ENCODE peak calls at places on chromosomes 5 and 9, in ten cellular contexts. V is H54; G is M059J; E is hypothalamus; U is T47D; Y is T-cell; D is effector memory CD8-positive, alpha-beta T cell; B is stimulated activated CD4-positive, alpha-beta T cell treated with anti-CD3 and anti-CD28 coated beads, Interleukin-4, amount 100 ng/mL, for 4 hours; P is GM23338; C is A172. H is an unnamed sample.

GRCh38 chr9:96382839-96383164 is 709 bp downstream of the SLC35D2 start:
- DNase-seq in V (no peak), G (no peak), E (no peak), U (no peak), Y (no peak), D (no peak), B (no peak), P (no peak), C (no peak), H (no peak)

GRCh38 chr5:17398439-17398838 is 99.6 kb upstream of the TAF11L2 start:
- DNase-seq in V (peak), G (peak), E (no peak), U (no peak), Y (no peak), D (no peak), B (no peak), P (no peak), C (peak), H (no peak)

GRCh38 chr5:147743686-147744332 is 38.7 kb downstream of the JAKMIP2 start:
- DNase-seq in V (no peak), G (no peak), E (no peak), U (no peak), Y (no peak), D (no peak), B (no peak), P (no peak), C (no peak), H (no peak)

GRCh38 chr5:39479537-39479936 is 54.8 kb upstream of the DAB2 start:
- DNase-seq in V (no peak), G (no peak), E (no peak), U (no peak), Y (no peak), D (no peak), B (no peak), P (no peak), C (no peak), H (no peak)

GRCh38 chr5:4164167-4164566 is 568.5 kb downstream of the IRX1 start:
- DNase-seq in V (no peak), G (no peak), E (no peak), U (no peak), Y (no peak), D (no peak), B (no peak), P (no peak), C (no peak), H (no peak)

GRCh38 chr9:26524225-26524624 is 368.4 kb downstream of the CAAP1 start:
- DNase-seq in V (no peak), G (no peak), E (no peak), U (no peak), Y (no peak), D (no peak), B (no peak), P (no peak), C (peak), H (no peak)

GRCh38 chr9:125203259-125203658 is 2.9 kb downstream of the RABEPK start:
- DNase-seq in V (peak), G (no peak), E (no peak), U (no peak), Y (no peak), D (no peak), B (no peak), P (no peak), C (no peak), H (no peak)

GRCh38 chr5:150461231-150461630 is 11.7 kb upstream of the RPS14 start:
- DNase-seq in V (no peak), G (no peak), E (no peak), U (no peak), Y (no peak), D (no peak), B (no peak), P (peak), C (no peak), H (no peak)

GRCh38 chr5:6540111-6540830 is 91.6 kb downstream of the UBE2QL1 start:
- DNase-seq in V (no peak), G (no peak), E (no peak), U (no peak), Y (no peak), D (no peak), B (no peak), P (no peak), C (no peak), H (no peak)

GRCh38 chr9:126885089-126885753 is 24.8 kb downstream of the ZBTB34 start:
- DNase-seq in V (no peak), G (no peak), E (no peak), U (no peak), Y (no peak), D (no peak), B (no peak), P (peak), C (no peak), H (no peak)

GRCh38 chr5:139862313-139862712 is 66.7 kb downstream of the PSD2 start:
- DNase-seq in V (no peak), G (peak), E (no peak), U (peak), Y (no peak), D (no peak), B (no peak), P (no peak), C (no peak), H (no peak)

GRCh38 chr9:105651806-105652205 is 10.5 kb upstream of the TAL2 start:
- DNase-seq in V (no peak), G (no peak), E (no peak), U (no peak), Y (no peak), D (no peak), B (no peak), P (peak), C (no peak), H (no peak)

GRCh38 chr5:180441577-180441976 is 52.6 kb upstream of the CNOT6 start:
- DNase-seq in V (no peak), G (no peak), E (no peak), U (no peak), Y (no peak), D (no peak), B (no peak), P (peak), C (peak), H (no peak)

GRCh38 chr5:93057311-93057710 is 523.7 kb downstream of the NR2F1-AS1 start:
- DNase-seq in V (no peak), G (no peak), E (no peak), U (no peak), Y (no peak), D (no peak), B (no peak), P (peak), C (no peak), H (no peak)

GRCh38 chr9:124562328-124562727 is 55.1 kb upstream of the NR5A1 start:
- DNase-seq in V (no peak), G (no peak), E (no peak), U (no peak), Y (no peak), D (no peak), B (no peak), P (no peak), C (no peak), H (no peak)

H was measured in activated T-helper 2 cell treated with anti-CD3 and anti-CD28 coated beads, Interferon-gamma antibody, Interleukin-2, Interleukin-4, amounts not matched to agents 10 μg/mL and 5 μg/mL and 100 μg/mL, durations not matched to agents 14 hours and 24 hours and 36 hours.